ENCODE peak calls at places on chromosome 22, in eight cellular contexts. One of them, this sample, is unnamed.

GRCh38 chr22:19663821-19664325 is 50.4 kb upstream of the SEPTIN5 start:
- DNase-seq in tibial artery: peak
- DNase-seq in CD8-positive, alpha-beta T cell: no peak
- DNase-seq in neural crest cell: no peak
- DNase-seq in astrocyte of the cerebellum: peak
- DNase-seq in PC-3: no peak
- DNase-seq in astrocyte of the spinal cord: peak
- DNase-seq in H9: no peak
- DNase-seq in this sample: no peak

GRCh38 chr22:49267996-49268395 is 559.7 kb downstream of the BRD1 start:
- DNase-seq in tibial artery: peak
- DNase-seq in CD8-positive, alpha-beta T cell: no peak
- DNase-seq in neural crest cell: no peak
- DNase-seq in astrocyte of the cerebellum: no peak
- DNase-seq in PC-3: no peak
- DNase-seq in astrocyte of the spinal cord: no peak
- DNase-seq in H9: no peak
- DNase-seq in this sample: no peak

GRCh38 chr22:40345271-40345670 is 1.0 kb upstream of the ADSL start:
- DNase-seq in tibial artery: no peak
- DNase-seq in CD8-positive, alpha-beta T cell: peak
- DNase-seq in neural crest cell: no peak
- DNase-seq in astrocyte of the cerebellum: no peak
- DNase-seq in PC-3: peak
- DNase-seq in astrocyte of the spinal cord: peak
- DNase-seq in H9: no peak
- DNase-seq in this sample: no peak

GRCh38 chr22:32896951-32897350 is 95.4 kb downstream of the TIMP3 start:
- DNase-seq in tibial artery: no peak
- DNase-seq in CD8-positive, alpha-beta T cell: no peak
- DNase-seq in neural crest cell: no peak
- DNase-seq in astrocyte of the cerebellum: no peak
- DNase-seq in PC-3: no peak
- DNase-seq in astrocyte of the spinal cord: no peak
- DNase-seq in H9: no peak
- DNase-seq in this sample: no peak

GRCh38 chr22:43343262-43343988 is at the start of gene SCUBE1:
- DNase-seq in tibial artery: no peak
- DNase-seq in CD8-positive, alpha-beta T cell: peak
- DNase-seq in neural crest cell: peak
- DNase-seq in astrocyte of the cerebellum: no peak
- DNase-seq in PC-3: peak
- DNase-seq in astrocyte of the spinal cord: no peak
- DNase-seq in H9: peak
- DNase-seq in this sample: no peak

GRCh38 chr22:19062909-19063308 is 59.3 kb downstream of the DGCR2 start:
- DNase-seq in tibial artery: no peak
- DNase-seq in CD8-positive, alpha-beta T cell: no peak
- DNase-seq in neural crest cell: no peak
- DNase-seq in astrocyte of the cerebellum: no peak
- DNase-seq in PC-3: no peak
- DNase-seq in astrocyte of the spinal cord: no peak
- DNase-seq in H9: no peak
- DNase-seq in this sample: no peak

GRCh38 chr22:36371920-36372319 is 15.8 kb downstream of the MYH9 start:
- DNase-seq in tibial artery: no peak
- DNase-seq in CD8-positive, alpha-beta T cell: no peak
- DNase-seq in neural crest cell: no peak
- DNase-seq in astrocyte of the cerebellum: no peak
- DNase-seq in PC-3: no peak
- DNase-seq in astrocyte of the spinal cord: peak
- DNase-seq in H9: no peak
- DNase-seq in this sample: no peak

GRCh38 chr22:32204856-32205722 is at the start of gene RFPL2:
- DNase-seq in tibial artery: no peak
- DNase-seq in CD8-positive, alpha-beta T cell: no peak
- DNase-seq in neural crest cell: peak
- DNase-seq in astrocyte of the cerebellum: peak
- DNase-seq in PC-3: no peak
- DNase-seq in astrocyte of the spinal cord: peak
- DNase-seq in H9: peak
- DNase-seq in this sample: no peak

GRCh38 chr22:32781695-32782094 is 19.8 kb upstream of the TIMP3 start:
- DNase-seq in tibial artery: no peak
- DNase-seq in CD8-positive, alpha-beta T cell: no peak
- DNase-seq in neural crest cell: no peak
- DNase-seq in astrocyte of the cerebellum: no peak
- DNase-seq in PC-3: no peak
- DNase-seq in astrocyte of the spinal cord: no peak
- DNase-seq in H9: no peak
- DNase-seq in this sample: no peak

GRCh38 chr22:36470162-36470993 is 11.1 kb downstream of the TXN2 start:
- DNase-seq in tibial artery: peak
- DNase-seq in CD8-positive, alpha-beta T cell: peak
- DNase-seq in neural crest cell: peak
- DNase-seq in astrocyte of the cerebellum: peak
- DNase-seq in PC-3: peak
- DNase-seq in astrocyte of the spinal cord: peak
- DNase-seq in H9: peak
- DNase-seq in this sample: peak

GRCh38 chr22:19056951-19057401 is 65.2 kb downstream of the DGCR2 start:
- DNase-seq in tibial artery: peak
- DNase-seq in CD8-positive, alpha-beta T cell: no peak
- DNase-seq in neural crest cell: no peak
- DNase-seq in astrocyte of the cerebellum: no peak
- DNase-seq in PC-3: no peak
- DNase-seq in astrocyte of the spinal cord: no peak
- DNase-seq in H9: no peak
- DNase-seq in this sample: no peak

GRCh38 chr22:31491218-31491962 is 1.7 kb upstream of the EIF4ENIF1 start:
- DNase-seq in tibial artery: no peak
- DNase-seq in CD8-positive, alpha-beta T cell: no peak
- DNase-seq in neural crest cell: no peak
- DNase-seq in astrocyte of the cerebellum: no peak
- DNase-seq in PC-3: no peak
- DNase-seq in astrocyte of the spinal cord: no peak
- DNase-seq in H9: peak
- DNase-seq in this sample: no peak

GRCh38 chr22:43776081-43776670 is 35.9 kb downstream of the EFCAB6 start:
- DNase-seq in tibial artery: no peak
- DNase-seq in CD8-positive, alpha-beta T cell: no peak
- DNase-seq in neural crest cell: no peak
- DNase-seq in astrocyte of the cerebellum: no peak
- DNase-seq in PC-3: peak
- DNase-seq in astrocyte of the spinal cord: no peak
- DNase-seq in H9: no peak
- DNase-seq in this sample: no peak

GRCh38 chr22:31730344-31730711 is 19.6 kb downstream of the PRR14L start:
- DNase-seq in tibial artery: peak
- DNase-seq in CD8-positive, alpha-beta T cell: no peak
- DNase-seq in neural crest cell: no peak
- DNase-seq in astrocyte of the cerebellum: no peak
- DNase-seq in PC-3: no peak
- DNase-seq in astrocyte of the spinal cord: no peak
- DNase-seq in H9: no peak
- DNase-seq in this sample: no peak

GRCh38 chr22:19714320-19715252 is at the start of gene SEPTIN5:
- DNase-seq in tibial artery: no peak
- DNase-seq in CD8-positive, alpha-beta T cell: no peak
- DNase-seq in neural crest cell: no peak
- DNase-seq in astrocyte of the cerebellum: no peak
- DNase-seq in PC-3: no peak
- DNase-seq in astrocyte of the spinal cord: no peak
- DNase-seq in H9: no peak
- DNase-seq in this sample: no peak

GRCh38 chr22:19880786-19881569 is 26.3 kb upstream of the GNB1L start:
- DNase-seq in tibial artery: peak
- DNase-seq in CD8-positive, alpha-beta T cell: no peak
- DNase-seq in neural crest cell: peak
- DNase-seq in astrocyte of the cerebellum: peak
- DNase-seq in PC-3: peak
- DNase-seq in astrocyte of the spinal cord: peak
- DNase-seq in H9: peak
- DNase-seq in this sample: peak

DNA sequence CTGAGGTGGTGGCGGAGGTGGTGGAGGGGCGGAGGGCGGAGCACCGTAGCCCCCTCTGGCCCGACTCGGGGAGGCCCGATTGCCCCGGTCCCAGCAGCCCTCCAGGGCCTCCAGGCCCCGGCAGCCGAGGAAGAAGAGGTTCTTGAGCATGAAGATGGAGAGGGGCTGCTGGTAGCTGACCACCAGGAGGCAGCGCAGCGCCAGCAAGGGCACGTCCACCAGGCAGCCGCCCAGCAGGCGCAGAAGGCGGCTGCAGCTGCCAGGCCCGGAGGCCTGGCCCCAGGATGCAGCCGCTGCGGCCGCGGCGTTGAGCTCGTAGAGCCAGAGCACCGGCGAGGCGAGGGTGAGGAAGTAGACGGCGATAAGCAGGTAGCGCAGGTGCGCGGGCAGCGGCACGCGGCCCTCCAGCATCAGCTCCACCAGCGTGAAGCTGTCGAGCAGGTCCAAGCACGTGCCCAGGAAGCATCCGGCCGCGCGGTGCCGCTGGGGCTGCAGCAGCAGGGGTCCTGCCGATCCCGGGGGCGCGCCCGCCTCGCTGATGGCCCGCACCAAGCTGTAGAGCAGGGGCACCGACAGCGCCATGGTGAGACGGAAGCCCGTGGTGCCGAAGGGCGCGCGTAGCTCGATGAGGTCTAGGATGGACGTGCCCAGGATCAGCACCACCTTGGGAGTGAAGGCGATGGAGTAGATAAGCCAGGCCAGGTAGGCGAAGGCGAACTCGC is 1.5 kb downstream of the TMEM121B start:
- DNase-seq in tibial artery: no peak
- DNase-seq in CD8-positive, alpha-beta T cell: no peak
- DNase-seq in neural crest cell: peak
- DNase-seq in astrocyte of the cerebellum: no peak
- DNase-seq in PC-3: peak
- DNase-seq in astrocyte of the spinal cord: no peak
- DNase-seq in H9: peak
- DNase-seq in this sample: no peak
- TF ChIP-seq CTCF in tibial artery: no peak
- TF ChIP-seq CTCF in CD8-positive, alpha-beta T cell: no peak
- TF ChIP-seq CTCF in neural crest cell: peak
- TF ChIP-seq CTCF in astrocyte of the cerebellum: peak
- TF ChIP-seq CTCF in PC-3: peak
- TF ChIP-seq CTCF in astrocyte of the spinal cord: peak
- TF ChIP-seq CTCF in H9: peak
- TF ChIP-seq CTCF in this sample: no peak

GRCh38 chr22:44893731-44894080 is 116.1 kb downstream of the PHF21B start:
- DNase-seq in tibial artery: no peak
- DNase-seq in CD8-positive, alpha-beta T cell: no peak
- DNase-seq in neural crest cell: no peak
- DNase-seq in astrocyte of the cerebellum: no peak
- DNase-seq in PC-3: no peak
- DNase-seq in astrocyte of the spinal cord: no peak
- DNase-seq in H9: no peak
- DNase-seq in this sample: no peak
- TF ChIP-seq CTCF in tibial artery: no peak
- TF ChIP-seq CTCF in CD8-positive, alpha-beta T cell: no peak
- TF ChIP-seq CTCF in neural crest cell: no peak
- TF ChIP-seq CTCF in astrocyte of the cerebellum: no peak
- TF ChIP-seq CTCF in PC-3: no peak
- TF ChIP-seq CTCF in astrocyte of the spinal cord: no peak
- TF ChIP-seq CTCF in H9: no peak
- TF ChIP-seq CTCF in this sample: no peak

GRCh38 chr22:30230330-30230729 is 16.2 kb downstream of the LIF start:
- DNase-seq in tibial artery: no peak
- DNase-seq in CD8-positive, alpha-beta T cell: no peak
- DNase-seq in neural crest cell: no peak
- DNase-seq in astrocyte of the cerebellum: no peak
- DNase-seq in PC-3: no peak
- DNase-seq in astrocyte of the spinal cord: no peak
- DNase-seq in H9: no peak
- DNase-seq in this sample: no peak
- TF ChIP-seq CTCF in tibial artery: no peak
- TF ChIP-seq CTCF in CD8-positive, alpha-beta T cell: no peak
- TF ChIP-seq CTCF in neural crest cell: no peak
- TF ChIP-seq CTCF in astrocyte of the cerebellum: no peak
- TF ChIP-seq CTCF in PC-3: no peak
- TF ChIP-seq CTCF in astrocyte of the spinal cord: no peak
- TF ChIP-seq CTCF in H9: no peak
- TF ChIP-seq CTCF in this sample: no peak

GRCh38 chr22:50469377-50470305 is 5.2 kb downstream of the SBF1 start:
- DNase-seq in tibial artery: no peak
- DNase-seq in CD8-positive, alpha-beta T cell: peak
- DNase-seq in neural crest cell: no peak
- DNase-seq in astrocyte of the cerebellum: peak
- DNase-seq in PC-3: peak
- DNase-seq in astrocyte of the spinal cord: peak
- DNase-seq in H9: peak
- DNase-seq in this sample: no peak
- TF ChIP-seq CTCF in tibial artery: no peak
- TF ChIP-seq CTCF in CD8-positive, alpha-beta T cell: peak
- TF ChIP-seq CTCF in neural crest cell: no peak
- TF ChIP-seq CTCF in astrocyte of the cerebellum: no peak
- TF ChIP-seq CTCF in PC-3: no peak
- TF ChIP-seq CTCF in astrocyte of the spinal cord: no peak
- TF ChIP-seq CTCF in H9: peak
- TF ChIP-seq CTCF in this sample: no peak

This sample was measured in AG09319.